ENCODE peak calls at places on chromosomes 2 and 18, in four cellular contexts. J is A549, R is K562, T is HepG2. A is an unnamed sample.

GRCh38 chr2:67515021-67515420 is 117.9 kb downstream of the ETAA1 start:
- DNase-seq in T (no peak), R (no peak), J (no peak), A (no peak)

GRCh38 chr2:161100216-161100615 is 60.0 kb upstream of the TANK start:
- DNase-seq in T (no peak), J (no peak), R (no peak), A (no peak)

GRCh38 chr2:210955591-210955990 is 399.2 kb downstream of the CPS1 start:
- DNase-seq in T (peak; percentile 63), R (no peak), J (no peak), A (no peak)

GRCh38 chr2:117128471-117128870 is 686.0 kb upstream of the DDX18 start:
- DNase-seq in R (no peak), T (peak; percentile 1), J (no peak), A (no peak)

GRCh38 chr2:18740428-18740827 is 151.1 kb upstream of the NT5C1B start:
- DNase-seq in J (no peak), T (no peak), R (no peak), A (no peak)

GRCh38 chr2:119338826-119339561 is 27.6 kb downstream of the C2orf76 start:
- DNase-seq in T (no peak), R (peak; percentile 83), J (no peak), A (no peak)

GRCh38 chr2:201886504-201886903 is 80.2 kb downstream of the CDK15 start:
- DNase-seq in R (no peak), T (no peak), J (no peak), A (no peak)

GRCh38 chr2:221088506-221088905 is 483.6 kb downstream of the EPHA4 start:
- DNase-seq in J (no peak), T (no peak), R (no peak), A (no peak)

GRCh38 chr2:172063446-172063845 is 21.9 kb upstream of the DLX1 start:
- DNase-seq in R (no peak), T (no peak), J (no peak), A (no peak)

GRCh38 chr2:241314181-241314932 is 1.1 kb downstream of the HDLBP start:
- DNase-seq in R (no peak), T (peak; percentile 62), J (peak; percentile 23), A (no peak)

GRCh38 chr2:138059967-138060635 is 95.8 kb downstream of the HNMT start:
- DNase-seq in T (peak; percentile 46), J (peak; percentile 7), R (peak; percentile 89), A (no peak)

GRCh38 chr2:135839713-135840112 is 2.7 kb upstream of the LCT start:
- DNase-seq in R (no peak), J (no peak), T (no peak), A (no peak)

GRCh38 chr2:35973132-35973736 is 382.3 kb upstream of the CRIM1 start:
- DNase-seq in T (peak; percentile 46), J (peak; percentile 7), R (no peak), A (peak; percentile 21)

GRCh38 chr18:23745366-23745765 is 56.1 kb downstream of the LAMA3 start:
- DNase-seq in T (no peak), J (no peak), R (no peak), A (no peak)

GRCh38 chr2:96158554-96158940 is 13.3 kb upstream of the DUSP2 start:
- DNase-seq in R (no peak), J (no peak), T (no peak), A (no peak)

GRCh38 chr2:239826376-239826775 is 198.8 kb downstream of the NDUFA10 start:
- DNase-seq in R (no peak), J (no peak), T (no peak), A (peak; percentile 3)
- TF ChIP-seq HMGXB4 in R (no peak), J (no peak), T (no peak), A (no peak)

GRCh38 chr2:127762846-127763245 is 48.1 kb downstream of the WDR33 start:
- DNase-seq in J (no peak), T (no peak), R (no peak), A (no peak)

GRCh38 chr2:127762441-127762840 is 48.5 kb downstream of the WDR33 start:
- DNase-seq in J (no peak), T (no peak), R (no peak), A (no peak)

GRCh38 chr2:127759931-127760330 is 51.0 kb downstream of the WDR33 start:
- DNase-seq in J (no peak), T (no peak), R (no peak), A (no peak)

GRCh38 chr2:127768775-127769479 is 42.0 kb downstream of the WDR33 start:
- DNase-seq in R (no peak), J (no peak), T (no peak), A (no peak)

GRCh38 chr2:127763776-127764175 is 47.2 kb downstream of the WDR33 start:
- DNase-seq in R (no peak), J (no peak), T (peak; percentile 55), A (no peak)
- TF ChIP-seq HMGXB4 in R (no peak), J (no peak), T (no peak), A (no peak)

DNA sequence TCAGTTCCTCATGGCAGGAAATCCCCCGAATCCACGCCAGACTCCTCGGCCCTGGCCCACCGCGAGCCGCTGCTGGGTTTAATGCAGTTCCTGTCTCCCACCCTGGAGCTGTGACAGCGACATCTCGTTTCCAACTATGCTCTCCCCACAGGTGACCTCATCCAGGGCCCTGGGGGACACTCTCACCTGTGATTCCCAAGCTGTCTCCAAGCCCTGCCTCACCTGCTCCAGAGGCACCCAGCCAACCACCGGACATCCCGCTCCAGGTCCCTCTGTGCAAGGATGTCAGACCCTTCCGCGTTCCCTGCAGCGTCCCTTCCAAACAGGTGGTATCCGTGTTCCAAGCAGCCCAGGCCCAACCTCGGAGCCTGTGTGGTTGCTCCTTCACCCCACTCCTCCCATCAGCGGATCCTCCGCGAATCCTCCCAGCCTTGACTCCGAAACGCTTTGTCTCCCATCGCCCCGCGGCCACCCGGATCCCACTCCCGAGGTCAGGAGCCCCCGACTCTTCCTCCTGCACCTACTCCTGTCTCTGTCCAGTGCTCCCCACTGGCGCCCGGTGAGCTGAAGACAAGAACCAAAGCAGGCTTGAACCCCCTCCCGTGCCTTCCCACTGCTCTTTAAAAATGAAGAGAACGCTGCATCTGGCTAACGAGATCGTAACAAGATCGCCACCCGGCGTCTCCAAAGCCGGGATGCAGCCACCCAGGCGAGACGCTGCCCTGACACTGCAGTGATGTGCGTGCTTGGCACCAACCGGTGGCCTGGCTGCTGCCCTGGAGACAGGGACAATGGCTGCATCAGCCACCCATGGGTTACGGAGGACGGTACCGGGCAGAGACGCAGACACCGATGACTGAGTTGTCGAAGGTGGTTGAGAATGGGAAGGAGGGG is 96.4 kb downstream of the NDUFA10 start:
- DNase-seq in J (no peak), R (no peak), T (no peak), A (peak; percentile 42)
- TF ChIP-seq HMGXB4 in J (no peak), R (no peak), T (no peak), A (no peak)

GRCh38 chr2:142710336-142710735 is 167.1 kb upstream of the KYNU start:
- DNase-seq in J (no peak), R (no peak), T (no peak), A (no peak)

GRCh38 chr2:142718731-142719130 is 158.7 kb upstream of the KYNU start:
- DNase-seq in J (no peak), T (no peak), R (no peak), A (no peak)

GRCh38 chr2:142716463-142717242 is 160.8 kb upstream of the KYNU start:
- DNase-seq in R (no peak), J (no peak), T (no peak), A (peak; percentile 38)

DNA sequence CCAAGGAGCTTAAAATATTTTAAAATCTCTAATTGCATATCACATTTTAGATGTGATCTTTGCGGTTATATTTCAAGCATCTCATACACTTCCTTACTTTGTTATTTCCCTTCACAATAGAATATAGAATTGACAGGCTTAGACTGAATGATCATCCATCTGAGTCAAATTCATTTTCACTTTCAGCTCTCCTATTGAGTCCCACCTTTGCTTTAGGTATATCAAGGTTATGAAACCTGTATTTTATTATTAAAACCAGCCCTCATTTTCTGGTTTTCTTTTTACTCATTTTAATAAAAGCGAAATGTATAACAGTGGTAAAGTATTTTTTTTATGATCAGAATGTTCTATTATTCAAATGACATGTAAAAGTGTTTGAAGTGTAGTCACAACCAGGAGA is 162.9 kb upstream of the KYNU start:
- DNase-seq in J (no peak), R (no peak), T (no peak), A (no peak)
- TF ChIP-seq HMGXB4 in J (no peak), R (no peak), T (no peak), A (no peak)

GRCh38 chr18:50428531-50429206 is 53.8 kb downstream of the SKA1 start:
- DNase-seq in J (no peak), T (no peak), R (no peak), A (no peak)
- TF ChIP-seq HMGXB4 in J (no peak), T (no peak), R (no peak), A (no peak)

GRCh38 chr18:48129621-48130082 is 199.2 kb upstream of the SMAD2 start:
- DNase-seq in J (no peak), T (no peak), R (no peak), A (no peak)
- TF ChIP-seq HMGXB4 in J (no peak), T (no peak), R (no peak), A (no peak)

GRCh38 chr2:218367415-218368149 is 10.9 kb downstream of the CATIP start:
- DNase-seq in R (peak; percentile 91), T (no peak), J (peak; percentile 78), A (peak; percentile 84)
- TF ChIP-seq HMGXB4 in R (no peak), T (no peak), J (no peak), A (peak; percentile 68)

DNA sequence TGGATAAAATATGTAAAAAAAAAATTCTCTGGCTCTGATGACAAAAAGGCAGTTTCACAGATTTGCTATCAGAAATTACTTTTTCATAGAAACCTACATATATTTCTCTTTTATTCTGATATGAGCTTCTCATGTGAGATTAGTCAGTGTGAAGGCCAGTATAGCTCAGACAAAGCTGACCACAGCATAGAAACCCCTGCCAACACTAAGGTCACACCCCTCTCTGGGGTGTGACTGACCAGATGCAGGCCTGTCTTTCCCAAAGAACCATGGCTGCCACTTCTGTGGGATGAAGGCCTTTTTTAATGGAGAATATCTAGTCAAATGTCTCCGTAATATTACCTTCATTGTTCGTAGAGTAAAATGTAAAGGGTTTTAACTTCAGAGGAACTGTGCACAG is 330.3 kb upstream of the KCNJ3 start:
- DNase-seq in R (no peak), J (no peak), T (no peak), A (no peak)
- TF ChIP-seq HMGXB4 in R (no peak), J (no peak), T (no peak), A (no peak)